ENCODE peak calls at places on chromosomes 4 and X, in nine cellular contexts. One of them, this sample, is unnamed.

GRCh38 chr4:137934921-137935320 is 307.2 kb downstream of the SLC7A11 start:
- DNase-seq in cardiac fibroblast: no peak
- DNase-seq in CD4-positive, alpha-beta memory T cell: no peak
- DNase-seq in breast epithelium: no peak
- DNase-seq in H9: no peak
- DNase-seq in cardiac muscle cell: no peak
- DNase-seq in mesothelial cell of epicardium: no peak
- DNase-seq in substantia nigra: no peak
- DNase-seq in mammary epithelial cell: no peak
- DNase-seq in this sample: no peak

GRCh38 chrX:130118941-130119640 is 8.8 kb upstream of the ELF4 start:
- DNase-seq in H9: no peak
- DNase-seq in breast epithelium: no peak
- DNase-seq in mesothelial cell of epicardium: no peak
- DNase-seq in cardiac fibroblast: peak; percentile 50
- DNase-seq in mammary epithelial cell: peak; percentile 21
- DNase-seq in substantia nigra: no peak
- DNase-seq in CD4-positive, alpha-beta memory T cell: no peak
- DNase-seq in cardiac muscle cell: peak; percentile 50
- DNase-seq in this sample: no peak

GRCh38 chrX:5068550-5068949 is 1160.1 kb downstream of the NLGN4X start:
- DNase-seq in H9: no peak
- DNase-seq in cardiac muscle cell: no peak
- DNase-seq in cardiac fibroblast: no peak
- DNase-seq in mammary epithelial cell: peak; percentile 19
- DNase-seq in breast epithelium: no peak
- DNase-seq in CD4-positive, alpha-beta memory T cell: no peak
- DNase-seq in mesothelial cell of epicardium: no peak
- DNase-seq in substantia nigra: no peak
- DNase-seq in this sample: no peak

GRCh38 chr4:180960758-180961401 is 1282.3 kb upstream of the TENM3 start:
- DNase-seq in mesothelial cell of epicardium: no peak
- DNase-seq in cardiac muscle cell: no peak
- DNase-seq in substantia nigra: peak; percentile 10
- DNase-seq in H9: no peak
- DNase-seq in mammary epithelial cell: no peak
- DNase-seq in cardiac fibroblast: no peak
- DNase-seq in breast epithelium: no peak
- DNase-seq in CD4-positive, alpha-beta memory T cell: no peak
- DNase-seq in this sample: no peak

GRCh38 chr4:95107635-95108034 is 349.9 kb downstream of the BMPR1B start:
- DNase-seq in cardiac muscle cell: peak; percentile 48
- DNase-seq in breast epithelium: no peak
- DNase-seq in cardiac fibroblast: peak; percentile 32
- DNase-seq in CD4-positive, alpha-beta memory T cell: no peak
- DNase-seq in H9: no peak
- DNase-seq in mammary epithelial cell: peak; percentile 39
- DNase-seq in mesothelial cell of epicardium: no peak
- DNase-seq in substantia nigra: no peak
- DNase-seq in this sample: no peak

GRCh38 chr4:128556756-128557155 is 252.7 kb upstream of the JADE1 start:
- DNase-seq in H9: no peak
- DNase-seq in breast epithelium: no peak
- DNase-seq in cardiac muscle cell: no peak
- DNase-seq in mammary epithelial cell: no peak
- DNase-seq in mesothelial cell of epicardium: no peak
- DNase-seq in substantia nigra: no peak
- DNase-seq in cardiac fibroblast: no peak
- DNase-seq in CD4-positive, alpha-beta memory T cell: no peak
- DNase-seq in this sample: no peak

GRCh38 chr4:73451978-73452747 is 16.1 kb downstream of the AFP start:
- DNase-seq in mesothelial cell of epicardium: no peak
- DNase-seq in cardiac muscle cell: peak; percentile 32
- DNase-seq in cardiac fibroblast: peak; percentile 31
- DNase-seq in mammary epithelial cell: no peak
- DNase-seq in substantia nigra: no peak
- DNase-seq in breast epithelium: no peak
- DNase-seq in H9: no peak
- DNase-seq in CD4-positive, alpha-beta memory T cell: no peak
- DNase-seq in this sample: no peak

GRCh38 chrX:151359931-151360871 is 36.8 kb upstream of the VMA21 start:
- DNase-seq in mesothelial cell of epicardium: peak; percentile 47
- DNase-seq in H9: peak; percentile 64
- DNase-seq in CD4-positive, alpha-beta memory T cell: no peak
- DNase-seq in cardiac fibroblast: peak; percentile 12
- DNase-seq in mammary epithelial cell: peak; percentile 2
- DNase-seq in cardiac muscle cell: peak; percentile 10
- DNase-seq in substantia nigra: no peak
- DNase-seq in breast epithelium: no peak
- DNase-seq in this sample: no peak

GRCh38 chr4:7850489-7850888 is 89.2 kb downstream of the AFAP1 start:
- DNase-seq in cardiac fibroblast: no peak
- DNase-seq in CD4-positive, alpha-beta memory T cell: no peak
- DNase-seq in substantia nigra: no peak
- DNase-seq in mesothelial cell of epicardium: no peak
- DNase-seq in breast epithelium: no peak
- DNase-seq in mammary epithelial cell: no peak
- DNase-seq in cardiac muscle cell: no peak
- DNase-seq in H9: no peak
- DNase-seq in this sample: no peak

GRCh38 chrX:41035582-41035981 is 49.7 kb upstream of the USP9X start:
- DNase-seq in cardiac muscle cell: no peak
- DNase-seq in H9: no peak
- DNase-seq in mammary epithelial cell: no peak
- DNase-seq in substantia nigra: no peak
- DNase-seq in CD4-positive, alpha-beta memory T cell: no peak
- DNase-seq in breast epithelium: no peak
- DNase-seq in cardiac fibroblast: no peak
- DNase-seq in mesothelial cell of epicardium: no peak
- DNase-seq in this sample: no peak

GRCh38 chr4:48986654-48987164 is 634 bp downstream of the CWH43 start:
- DNase-seq in breast epithelium: no peak
- DNase-seq in substantia nigra: no peak
- DNase-seq in cardiac muscle cell: no peak
- DNase-seq in CD4-positive, alpha-beta memory T cell: no peak
- DNase-seq in mesothelial cell of epicardium: no peak
- DNase-seq in mammary epithelial cell: no peak
- DNase-seq in cardiac fibroblast: no peak
- DNase-seq in H9: no peak
- DNase-seq in this sample: no peak

GRCh38 chr4:151296227-151296626 is 19.3 kb downstream of the PRSS48 start:
- DNase-seq in breast epithelium: no peak
- DNase-seq in H9: no peak
- DNase-seq in mammary epithelial cell: no peak
- DNase-seq in substantia nigra: no peak
- DNase-seq in cardiac fibroblast: no peak
- DNase-seq in CD4-positive, alpha-beta memory T cell: no peak
- DNase-seq in mesothelial cell of epicardium: no peak
- DNase-seq in cardiac muscle cell: no peak
- DNase-seq in this sample: no peak

GRCh38 chr4:140049024-140049923 is 104.7 kb downstream of the MAML3 start:
- DNase-seq in H9: peak; percentile 89
- DNase-seq in cardiac muscle cell: peak; percentile 66
- DNase-seq in mammary epithelial cell: peak; percentile 50
- DNase-seq in breast epithelium: peak; percentile 61
- DNase-seq in CD4-positive, alpha-beta memory T cell: peak; percentile 49
- DNase-seq in substantia nigra: peak; percentile 19
- DNase-seq in mesothelial cell of epicardium: peak; percentile 44
- DNase-seq in cardiac fibroblast: peak; percentile 62
- DNase-seq in this sample: peak; percentile 24

GRCh38 chrX:1210844-1211243 is 1.6 kb downstream of the CRLF2 start:
- DNase-seq in cardiac muscle cell: no peak
- DNase-seq in mammary epithelial cell: no peak
- DNase-seq in substantia nigra: no peak
- DNase-seq in cardiac fibroblast: no peak
- DNase-seq in H9: no peak
- DNase-seq in breast epithelium: no peak
- DNase-seq in mesothelial cell of epicardium: no peak
- DNase-seq in CD4-positive, alpha-beta memory T cell: no peak
- DNase-seq in this sample: no peak

GRCh38 chr4:53682196-53682595 is 90.9 kb upstream of the LNX1 start:
- DNase-seq in mesothelial cell of epicardium: no peak
- DNase-seq in CD4-positive, alpha-beta memory T cell: no peak
- DNase-seq in mammary epithelial cell: no peak
- DNase-seq in substantia nigra: no peak
- DNase-seq in cardiac fibroblast: peak; percentile 42
- DNase-seq in cardiac muscle cell: peak; percentile 40
- DNase-seq in breast epithelium: no peak
- DNase-seq in H9: no peak
- DNase-seq in this sample: no peak

GRCh38 chr4:140790171-140790570 is 34.0 kb upstream of the TBC1D9 start:
- DNase-seq in mesothelial cell of epicardium: no peak
- DNase-seq in CD4-positive, alpha-beta memory T cell: no peak
- DNase-seq in cardiac muscle cell: peak; percentile 33
- DNase-seq in mammary epithelial cell: no peak
- DNase-seq in H9: no peak
- DNase-seq in cardiac fibroblast: peak; percentile 21
- DNase-seq in substantia nigra: no peak
- DNase-seq in breast epithelium: no peak
- DNase-seq in this sample: no peak

GRCh38 chrX:129233791-129234190 is 289.5 kb downstream of the SMARCA1 start:
- DNase-seq in cardiac muscle cell: no peak
- DNase-seq in breast epithelium: no peak
- DNase-seq in mammary epithelial cell: no peak
- DNase-seq in cardiac fibroblast: no peak
- DNase-seq in CD4-positive, alpha-beta memory T cell: no peak
- DNase-seq in H9: no peak
- DNase-seq in mesothelial cell of epicardium: no peak
- DNase-seq in substantia nigra: no peak
- DNase-seq in this sample: no peak

GRCh38 chr4:158710814-158711213 is 12.4 kb downstream of the PPID start:
- DNase-seq in cardiac fibroblast: peak; percentile 33
- DNase-seq in H9: no peak
- DNase-seq in breast epithelium: no peak
- DNase-seq in mesothelial cell of epicardium: no peak
- DNase-seq in CD4-positive, alpha-beta memory T cell: no peak
- DNase-seq in mammary epithelial cell: no peak
- DNase-seq in cardiac muscle cell: peak; percentile 29
- DNase-seq in substantia nigra: no peak
- DNase-seq in this sample: no peak

GRCh38 chrX:10904220-10904619 is 206.9 kb upstream of the HCCS start:
- DNase-seq in mesothelial cell of epicardium: no peak
- DNase-seq in breast epithelium: no peak
- DNase-seq in cardiac fibroblast: no peak
- DNase-seq in H9: no peak
- DNase-seq in CD4-positive, alpha-beta memory T cell: no peak
- DNase-seq in substantia nigra: no peak
- DNase-seq in mammary epithelial cell: no peak
- DNase-seq in cardiac muscle cell: peak; percentile 35
- DNase-seq in this sample: no peak

GRCh38 chr4:176676901-176677300 is 115.8 kb downstream of the VEGFC start:
- DNase-seq in CD4-positive, alpha-beta memory T cell: no peak
- DNase-seq in mesothelial cell of epicardium: no peak
- DNase-seq in mammary epithelial cell: no peak
- DNase-seq in substantia nigra: no peak
- DNase-seq in H9: no peak
- DNase-seq in cardiac muscle cell: no peak
- DNase-seq in breast epithelium: no peak
- DNase-seq in cardiac fibroblast: no peak
- DNase-seq in this sample: no peak

GRCh38 chrX:135512508-135513139 is 7.8 kb upstream of the INTS6L start:
- DNase-seq in H9: no peak
- DNase-seq in breast epithelium: no peak
- DNase-seq in mammary epithelial cell: no peak
- DNase-seq in substantia nigra: no peak
- DNase-seq in CD4-positive, alpha-beta memory T cell: no peak
- DNase-seq in cardiac fibroblast: no peak
- DNase-seq in cardiac muscle cell: no peak
- DNase-seq in mesothelial cell of epicardium: no peak
- DNase-seq in this sample: no peak

GRCh38 chr4:105641876-105642275 is 66.6 kb downstream of the INTS12 start:
- DNase-seq in substantia nigra: no peak
- DNase-seq in mesothelial cell of epicardium: no peak
- DNase-seq in breast epithelium: no peak
- DNase-seq in cardiac muscle cell: no peak
- DNase-seq in cardiac fibroblast: no peak
- DNase-seq in CD4-positive, alpha-beta memory T cell: no peak
- DNase-seq in mammary epithelial cell: no peak
- DNase-seq in H9: no peak
- DNase-seq in this sample: no peak

GRCh38 chrX:20529301-20529700 is 262.6 kb upstream of the RPS6KA3 start:
- DNase-seq in H9: no peak
- DNase-seq in breast epithelium: no peak
- DNase-seq in substantia nigra: no peak
- DNase-seq in cardiac muscle cell: no peak
- DNase-seq in mammary epithelial cell: no peak
- DNase-seq in CD4-positive, alpha-beta memory T cell: no peak
- DNase-seq in mesothelial cell of epicardium: no peak
- DNase-seq in cardiac fibroblast: no peak
- DNase-seq in this sample: no peak

GRCh38 chr4:7635435-7635834 is 200.7 kb upstream of the PSAPL1 start:
- DNase-seq in breast epithelium: no peak
- DNase-seq in CD4-positive, alpha-beta memory T cell: no peak
- DNase-seq in substantia nigra: no peak
- DNase-seq in cardiac muscle cell: no peak
- DNase-seq in cardiac fibroblast: no peak
- DNase-seq in mammary epithelial cell: no peak
- DNase-seq in H9: no peak
- DNase-seq in mesothelial cell of epicardium: no peak
- DNase-seq in this sample: no peak

GRCh38 chr4:168408620-168409019 is 71.7 kb downstream of the DDX60L start:
- DNase-seq in H9: no peak
- DNase-seq in CD4-positive, alpha-beta memory T cell: no peak
- DNase-seq in mesothelial cell of epicardium: no peak
- DNase-seq in mammary epithelial cell: peak; percentile 88
- DNase-seq in cardiac fibroblast: peak; percentile 96
- DNase-seq in substantia nigra: no peak
- DNase-seq in breast epithelium: peak; percentile 57
- DNase-seq in cardiac muscle cell: peak; percentile 97
- DNase-seq in this sample: no peak

GRCh38 chrX:103518571-103518970 is 718 bp downstream of the RAB40A start:
- DNase-seq in cardiac muscle cell: no peak
- DNase-seq in substantia nigra: no peak
- DNase-seq in H9: no peak
- DNase-seq in breast epithelium: no peak
- DNase-seq in cardiac fibroblast: peak; percentile 51
- DNase-seq in mesothelial cell of epicardium: no peak
- DNase-seq in CD4-positive, alpha-beta memory T cell: no peak
- DNase-seq in mammary epithelial cell: no peak
- DNase-seq in this sample: no peak

GRCh38 chr4:1398686-1399507 is 7.3 kb downstream of the NKX1-1 start:
- DNase-seq in breast epithelium: no peak
- DNase-seq in cardiac fibroblast: no peak
- DNase-seq in cardiac muscle cell: no peak
- DNase-seq in mesothelial cell of epicardium: no peak
- DNase-seq in substantia nigra: no peak
- DNase-seq in CD4-positive, alpha-beta memory T cell: no peak
- DNase-seq in mammary epithelial cell: no peak
- DNase-seq in H9: no peak
- DNase-seq in this sample: peak; percentile 48

GRCh38 chr4:10098770-10099139 is 17.8 kb downstream of the WDR1 start:
- DNase-seq in mammary epithelial cell: peak; percentile 61
- DNase-seq in substantia nigra: no peak
- DNase-seq in cardiac fibroblast: no peak
- DNase-seq in cardiac muscle cell: peak; percentile 44
- DNase-seq in breast epithelium: no peak
- DNase-seq in mesothelial cell of epicardium: no peak
- DNase-seq in H9: no peak
- DNase-seq in CD4-positive, alpha-beta memory T cell: peak; percentile 74
- DNase-seq in this sample: no peak

GRCh38 chrX:132631579-132632232 is 142.9 kb upstream of the MBNL3 start:
- DNase-seq in H9: no peak
- DNase-seq in cardiac muscle cell: peak; percentile 53
- DNase-seq in cardiac fibroblast: peak; percentile 51
- DNase-seq in CD4-positive, alpha-beta memory T cell: no peak
- DNase-seq in substantia nigra: no peak
- DNase-seq in mesothelial cell of epicardium: no peak
- DNase-seq in breast epithelium: no peak
- DNase-seq in mammary epithelial cell: peak; percentile 14
- DNase-seq in this sample: no peak

GRCh38 chr4:24003926-24004325 is 114.1 kb upstream of the PPARGC1A start:
- DNase-seq in substantia nigra: no peak
- DNase-seq in cardiac fibroblast: no peak
- DNase-seq in H9: no peak
- DNase-seq in cardiac muscle cell: no peak
- DNase-seq in breast epithelium: no peak
- DNase-seq in mesothelial cell of epicardium: no peak
- DNase-seq in CD4-positive, alpha-beta memory T cell: no peak
- DNase-seq in mammary epithelial cell: no peak
- DNase-seq in this sample: no peak

GRCh38 chr4:39706334-39706733 is 8.4 kb downstream of the UBE2K start:
- DNase-seq in H9: no peak
- DNase-seq in cardiac fibroblast: peak; percentile 83
- DNase-seq in mesothelial cell of epicardium: no peak
- DNase-seq in mammary epithelial cell: peak; percentile 65
- DNase-seq in CD4-positive, alpha-beta memory T cell: no peak
- DNase-seq in substantia nigra: no peak
- DNase-seq in breast epithelium: no peak
- DNase-seq in cardiac muscle cell: peak; percentile 76
- DNase-seq in this sample: peak; percentile 82